ENCODE peak calls at places on chromosomes 2 and 18, in eight cellular contexts. One of them, this sample, is unnamed.

GRCh38 chr2:198162276-198162675 is 357.9 kb downstream of the PLCL1 start:
- DNase-seq in astrocyte of the spinal cord: no peak
- DNase-seq in transverse colon: no peak
- DNase-seq in activated CD8-positive, alpha-beta T cell treated with anti-CD3 and anti-CD28 coated beads for 36 hours: no peak
- DNase-seq in thoracic aorta: no peak
- DNase-seq in A549: no peak
- DNase-seq in progenitor cell of endocrine pancreas: no peak
- DNase-seq in CD8-positive, alpha-beta T cell: no peak
- DNase-seq in this sample: no peak

GRCh38 chr2:54629914-54630609 is 93.4 kb upstream of the EML6 start:
- DNase-seq in A549: peak
- DNase-seq in CD8-positive, alpha-beta T cell: no peak
- DNase-seq in progenitor cell of endocrine pancreas: no peak
- DNase-seq in astrocyte of the spinal cord: peak
- DNase-seq in thoracic aorta: no peak
- DNase-seq in transverse colon: peak
- DNase-seq in activated CD8-positive, alpha-beta T cell treated with anti-CD3 and anti-CD28 coated beads for 36 hours: peak
- DNase-seq in this sample: peak

GRCh38 chr2:105486762-105487141 is 87.9 kb upstream of the FHL2 start:
- DNase-seq in transverse colon: no peak
- DNase-seq in A549: no peak
- DNase-seq in CD8-positive, alpha-beta T cell: no peak
- DNase-seq in astrocyte of the spinal cord: no peak
- DNase-seq in progenitor cell of endocrine pancreas: no peak
- DNase-seq in activated CD8-positive, alpha-beta T cell treated with anti-CD3 and anti-CD28 coated beads for 36 hours: no peak
- DNase-seq in thoracic aorta: no peak
- DNase-seq in this sample: no peak

GRCh38 chr2:168998609-168999211 is 32.4 kb downstream of the ABCB11 start:
- DNase-seq in astrocyte of the spinal cord: no peak
- DNase-seq in thoracic aorta: no peak
- DNase-seq in CD8-positive, alpha-beta T cell: no peak
- DNase-seq in A549: no peak
- DNase-seq in progenitor cell of endocrine pancreas: no peak
- DNase-seq in transverse colon: peak
- DNase-seq in activated CD8-positive, alpha-beta T cell treated with anti-CD3 and anti-CD28 coated beads for 36 hours: no peak
- DNase-seq in this sample: no peak

GRCh38 chr18:62999392-62999791 is 284.1 kb downstream of the PHLPP1 start:
- DNase-seq in activated CD8-positive, alpha-beta T cell treated with anti-CD3 and anti-CD28 coated beads for 36 hours: no peak
- DNase-seq in A549: no peak
- DNase-seq in thoracic aorta: no peak
- DNase-seq in progenitor cell of endocrine pancreas: no peak
- DNase-seq in astrocyte of the spinal cord: peak
- DNase-seq in transverse colon: peak
- DNase-seq in CD8-positive, alpha-beta T cell: no peak
- DNase-seq in this sample: peak

GRCh38 chr2:188984680-188985079 is 10.5 kb downstream of the COL3A1 start:
- DNase-seq in astrocyte of the spinal cord: peak
- DNase-seq in activated CD8-positive, alpha-beta T cell treated with anti-CD3 and anti-CD28 coated beads for 36 hours: no peak
- DNase-seq in thoracic aorta: no peak
- DNase-seq in A549: no peak
- DNase-seq in progenitor cell of endocrine pancreas: no peak
- DNase-seq in transverse colon: no peak
- DNase-seq in CD8-positive, alpha-beta T cell: no peak
- DNase-seq in this sample: no peak

GRCh38 chr2:144254342-144255235 is 265.3 kb downstream of the ZEB2 start:
- DNase-seq in activated CD8-positive, alpha-beta T cell treated with anti-CD3 and anti-CD28 coated beads for 36 hours: no peak
- DNase-seq in CD8-positive, alpha-beta T cell: no peak
- DNase-seq in astrocyte of the spinal cord: no peak
- DNase-seq in progenitor cell of endocrine pancreas: no peak
- DNase-seq in A549: no peak
- DNase-seq in transverse colon: no peak
- DNase-seq in thoracic aorta: no peak
- DNase-seq in this sample: no peak

GRCh38 chr2:146068051-146068450 is 1548.1 kb upstream of the ZEB2 start:
- DNase-seq in A549: no peak
- DNase-seq in CD8-positive, alpha-beta T cell: no peak
- DNase-seq in transverse colon: no peak
- DNase-seq in thoracic aorta: no peak
- DNase-seq in astrocyte of the spinal cord: peak
- DNase-seq in activated CD8-positive, alpha-beta T cell treated with anti-CD3 and anti-CD28 coated beads for 36 hours: no peak
- DNase-seq in progenitor cell of endocrine pancreas: no peak
- DNase-seq in this sample: no peak

GRCh38 chr2:112814278-112814677 is 22.3 kb downstream of the IL1B start:
- DNase-seq in astrocyte of the spinal cord: peak
- DNase-seq in thoracic aorta: no peak
- DNase-seq in activated CD8-positive, alpha-beta T cell treated with anti-CD3 and anti-CD28 coated beads for 36 hours: no peak
- DNase-seq in A549: no peak
- DNase-seq in CD8-positive, alpha-beta T cell: no peak
- DNase-seq in progenitor cell of endocrine pancreas: no peak
- DNase-seq in transverse colon: no peak
- DNase-seq in this sample: no peak

GRCh38 chr18:55844373-55844772 is 256.4 kb upstream of the TCF4 start:
- DNase-seq in transverse colon: no peak
- DNase-seq in A549: no peak
- DNase-seq in activated CD8-positive, alpha-beta T cell treated with anti-CD3 and anti-CD28 coated beads for 36 hours: no peak
- DNase-seq in astrocyte of the spinal cord: no peak
- DNase-seq in CD8-positive, alpha-beta T cell: no peak
- DNase-seq in progenitor cell of endocrine pancreas: no peak
- DNase-seq in thoracic aorta: no peak
- DNase-seq in this sample: no peak

GRCh38 chr2:191209346-191209745 is 35.9 kb upstream of the MYO1B start:
- DNase-seq in activated CD8-positive, alpha-beta T cell treated with anti-CD3 and anti-CD28 coated beads for 36 hours: no peak
- DNase-seq in transverse colon: no peak
- DNase-seq in progenitor cell of endocrine pancreas: no peak
- DNase-seq in thoracic aorta: no peak
- DNase-seq in CD8-positive, alpha-beta T cell: no peak
- DNase-seq in A549: no peak
- DNase-seq in astrocyte of the spinal cord: no peak
- DNase-seq in this sample: no peak

GRCh38 chr2:166867874-166868514 is 20.3 kb upstream of the XIRP2 start:
- DNase-seq in astrocyte of the spinal cord: no peak
- DNase-seq in thoracic aorta: no peak
- DNase-seq in A549: no peak
- DNase-seq in CD8-positive, alpha-beta T cell: no peak
- DNase-seq in activated CD8-positive, alpha-beta T cell treated with anti-CD3 and anti-CD28 coated beads for 36 hours: no peak
- DNase-seq in transverse colon: no peak
- DNase-seq in progenitor cell of endocrine pancreas: no peak
- DNase-seq in this sample: no peak

GRCh38 chr2:12490641-12491040 is 226.1 kb upstream of the TRIB2 start:
- DNase-seq in astrocyte of the spinal cord: no peak
- DNase-seq in activated CD8-positive, alpha-beta T cell treated with anti-CD3 and anti-CD28 coated beads for 36 hours: no peak
- DNase-seq in A549: no peak
- DNase-seq in transverse colon: no peak
- DNase-seq in CD8-positive, alpha-beta T cell: no peak
- DNase-seq in progenitor cell of endocrine pancreas: no peak
- DNase-seq in thoracic aorta: no peak
- DNase-seq in this sample: no peak

GRCh38 chr2:42786561-42787345 is 5.6 kb downstream of the HAAO start:
- DNase-seq in activated CD8-positive, alpha-beta T cell treated with anti-CD3 and anti-CD28 coated beads for 36 hours: no peak
- DNase-seq in thoracic aorta: no peak
- DNase-seq in progenitor cell of endocrine pancreas: no peak
- DNase-seq in CD8-positive, alpha-beta T cell: no peak
- DNase-seq in transverse colon: no peak
- DNase-seq in astrocyte of the spinal cord: no peak
- DNase-seq in A549: no peak
- DNase-seq in this sample: no peak

GRCh38 chr2:32772623-32773221 is 144.9 kb downstream of the TTC27 start:
- DNase-seq in activated CD8-positive, alpha-beta T cell treated with anti-CD3 and anti-CD28 coated beads for 36 hours: no peak
- DNase-seq in transverse colon: no peak
- DNase-seq in thoracic aorta: no peak
- DNase-seq in astrocyte of the spinal cord: peak
- DNase-seq in A549: peak
- DNase-seq in progenitor cell of endocrine pancreas: peak
- DNase-seq in CD8-positive, alpha-beta T cell: no peak
- DNase-seq in this sample: peak

GRCh38 chr2:58688813-58689212 is 447.7 kb upstream of the FANCL start:
- DNase-seq in transverse colon: no peak
- DNase-seq in CD8-positive, alpha-beta T cell: no peak
- DNase-seq in astrocyte of the spinal cord: no peak
- DNase-seq in progenitor cell of endocrine pancreas: no peak
- DNase-seq in activated CD8-positive, alpha-beta T cell treated with anti-CD3 and anti-CD28 coated beads for 36 hours: no peak
- DNase-seq in thoracic aorta: no peak
- DNase-seq in A549: no peak
- DNase-seq in this sample: no peak

GRCh38 chr2:227324671-227325055 is 388 bp upstream of the MFF start:
- DNase-seq in A549: peak
- DNase-seq in progenitor cell of endocrine pancreas: no peak
- DNase-seq in astrocyte of the spinal cord: no peak
- DNase-seq in transverse colon: no peak
- DNase-seq in activated CD8-positive, alpha-beta T cell treated with anti-CD3 and anti-CD28 coated beads for 36 hours: no peak
- DNase-seq in CD8-positive, alpha-beta T cell: no peak
- DNase-seq in thoracic aorta: no peak
- DNase-seq in this sample: peak

GRCh38 chr2:100852999-100853908 is 33.3 kb downstream of the NPAS2 start:
- DNase-seq in transverse colon: no peak
- DNase-seq in progenitor cell of endocrine pancreas: no peak
- DNase-seq in astrocyte of the spinal cord: no peak
- DNase-seq in CD8-positive, alpha-beta T cell: no peak
- DNase-seq in thoracic aorta: no peak
- DNase-seq in activated CD8-positive, alpha-beta T cell treated with anti-CD3 and anti-CD28 coated beads for 36 hours: no peak
- DNase-seq in A549: no peak
- DNase-seq in this sample: no peak

GRCh38 chr2:58871469-58872142 is 630.5 kb upstream of the FANCL start:
- DNase-seq in A549: no peak
- DNase-seq in progenitor cell of endocrine pancreas: no peak
- DNase-seq in activated CD8-positive, alpha-beta T cell treated with anti-CD3 and anti-CD28 coated beads for 36 hours: no peak
- DNase-seq in transverse colon: no peak
- DNase-seq in astrocyte of the spinal cord: no peak
- DNase-seq in CD8-positive, alpha-beta T cell: no peak
- DNase-seq in thoracic aorta: no peak
- DNase-seq in this sample: no peak

GRCh38 chr2:203097735-203098134 is 83.1 kb downstream of the NBEAL1 start:
- DNase-seq in CD8-positive, alpha-beta T cell: no peak
- DNase-seq in astrocyte of the spinal cord: no peak
- DNase-seq in transverse colon: no peak
- DNase-seq in thoracic aorta: no peak
- DNase-seq in A549: no peak
- DNase-seq in progenitor cell of endocrine pancreas: no peak
- DNase-seq in activated CD8-positive, alpha-beta T cell treated with anti-CD3 and anti-CD28 coated beads for 36 hours: no peak
- DNase-seq in this sample: no peak
- TF ChIP-seq CTCF in CD8-positive, alpha-beta T cell: peak
- TF ChIP-seq CTCF in astrocyte of the spinal cord: peak
- TF ChIP-seq CTCF in transverse colon: peak
- TF ChIP-seq CTCF in thoracic aorta: peak
- TF ChIP-seq CTCF in A549: peak
- TF ChIP-seq CTCF in progenitor cell of endocrine pancreas: peak
- TF ChIP-seq CTCF in activated CD8-positive, alpha-beta T cell treated with anti-CD3 and anti-CD28 coated beads for 36 hours: peak
- TF ChIP-seq CTCF in this sample: no peak

GRCh38 chr2:223243233-223243632 is 191.2 kb downstream of the KCNE4 start:
- DNase-seq in transverse colon: no peak
- DNase-seq in CD8-positive, alpha-beta T cell: no peak
- DNase-seq in A549: no peak
- DNase-seq in progenitor cell of endocrine pancreas: no peak
- DNase-seq in thoracic aorta: no peak
- DNase-seq in astrocyte of the spinal cord: no peak
- DNase-seq in activated CD8-positive, alpha-beta T cell treated with anti-CD3 and anti-CD28 coated beads for 36 hours: no peak
- DNase-seq in this sample: no peak

GRCh38 chr2:223251656-223252229 is 199.8 kb downstream of the KCNE4 start:
- DNase-seq in CD8-positive, alpha-beta T cell: no peak
- DNase-seq in progenitor cell of endocrine pancreas: no peak
- DNase-seq in astrocyte of the spinal cord: no peak
- DNase-seq in activated CD8-positive, alpha-beta T cell treated with anti-CD3 and anti-CD28 coated beads for 36 hours: no peak
- DNase-seq in thoracic aorta: no peak
- DNase-seq in transverse colon: no peak
- DNase-seq in A549: no peak
- DNase-seq in this sample: no peak

GRCh38 chr2:223247136-223247535 is 195.1 kb downstream of the KCNE4 start:
- DNase-seq in astrocyte of the spinal cord: peak
- DNase-seq in activated CD8-positive, alpha-beta T cell treated with anti-CD3 and anti-CD28 coated beads for 36 hours: peak
- DNase-seq in A549: no peak
- DNase-seq in thoracic aorta: no peak
- DNase-seq in progenitor cell of endocrine pancreas: no peak
- DNase-seq in CD8-positive, alpha-beta T cell: no peak
- DNase-seq in transverse colon: no peak
- DNase-seq in this sample: peak
- TF ChIP-seq CTCF in astrocyte of the spinal cord: peak
- TF ChIP-seq CTCF in activated CD8-positive, alpha-beta T cell treated with anti-CD3 and anti-CD28 coated beads for 36 hours: no peak
- TF ChIP-seq CTCF in A549: peak
- TF ChIP-seq CTCF in thoracic aorta: peak
- TF ChIP-seq CTCF in progenitor cell of endocrine pancreas: peak
- TF ChIP-seq CTCF in CD8-positive, alpha-beta T cell: no peak
- TF ChIP-seq CTCF in transverse colon: no peak
- TF ChIP-seq CTCF in this sample: no peak

GRCh38 chr2:109171444-109172334 is 42.7 kb downstream of the SH3RF3 start:
- DNase-seq in CD8-positive, alpha-beta T cell: no peak
- DNase-seq in transverse colon: peak
- DNase-seq in progenitor cell of endocrine pancreas: no peak
- DNase-seq in astrocyte of the spinal cord: peak
- DNase-seq in thoracic aorta: peak
- DNase-seq in A549: no peak
- DNase-seq in activated CD8-positive, alpha-beta T cell treated with anti-CD3 and anti-CD28 coated beads for 36 hours: no peak
- DNase-seq in this sample: no peak
- TF ChIP-seq CTCF in CD8-positive, alpha-beta T cell: no peak
- TF ChIP-seq CTCF in transverse colon: peak
- TF ChIP-seq CTCF in progenitor cell of endocrine pancreas: no peak
- TF ChIP-seq CTCF in astrocyte of the spinal cord: peak
- TF ChIP-seq CTCF in thoracic aorta: peak
- TF ChIP-seq CTCF in A549: no peak
- TF ChIP-seq CTCF in activated CD8-positive, alpha-beta T cell treated with anti-CD3 and anti-CD28 coated beads for 36 hours: no peak
- TF ChIP-seq CTCF in this sample: no peak

GRCh38 chr2:186309901-186310300 is 176.2 kb upstream of the ZC3H15 start:
- DNase-seq in progenitor cell of endocrine pancreas: no peak
- DNase-seq in astrocyte of the spinal cord: peak
- DNase-seq in CD8-positive, alpha-beta T cell: no peak
- DNase-seq in A549: no peak
- DNase-seq in transverse colon: no peak
- DNase-seq in thoracic aorta: no peak
- DNase-seq in activated CD8-positive, alpha-beta T cell treated with anti-CD3 and anti-CD28 coated beads for 36 hours: no peak
- DNase-seq in this sample: no peak

GRCh38 chr2:186304064-186304463 is 182.0 kb upstream of the ZC3H15 start:
- DNase-seq in activated CD8-positive, alpha-beta T cell treated with anti-CD3 and anti-CD28 coated beads for 36 hours: no peak
- DNase-seq in progenitor cell of endocrine pancreas: no peak
- DNase-seq in astrocyte of the spinal cord: no peak
- DNase-seq in CD8-positive, alpha-beta T cell: no peak
- DNase-seq in transverse colon: no peak
- DNase-seq in thoracic aorta: no peak
- DNase-seq in A549: no peak
- DNase-seq in this sample: no peak

GRCh38 chr2:186306754-186307153 is 179.3 kb upstream of the ZC3H15 start:
- DNase-seq in astrocyte of the spinal cord: no peak
- DNase-seq in progenitor cell of endocrine pancreas: no peak
- DNase-seq in CD8-positive, alpha-beta T cell: no peak
- DNase-seq in thoracic aorta: no peak
- DNase-seq in transverse colon: no peak
- DNase-seq in activated CD8-positive, alpha-beta T cell treated with anti-CD3 and anti-CD28 coated beads for 36 hours: no peak
- DNase-seq in A549: no peak
- DNase-seq in this sample: no peak

GRCh38 chr2:186308347-186308746 is 177.7 kb upstream of the ZC3H15 start:
- DNase-seq in transverse colon: no peak
- DNase-seq in astrocyte of the spinal cord: peak
- DNase-seq in activated CD8-positive, alpha-beta T cell treated with anti-CD3 and anti-CD28 coated beads for 36 hours: no peak
- DNase-seq in progenitor cell of endocrine pancreas: no peak
- DNase-seq in thoracic aorta: no peak
- DNase-seq in A549: no peak
- DNase-seq in CD8-positive, alpha-beta T cell: no peak
- DNase-seq in this sample: peak

DNA sequence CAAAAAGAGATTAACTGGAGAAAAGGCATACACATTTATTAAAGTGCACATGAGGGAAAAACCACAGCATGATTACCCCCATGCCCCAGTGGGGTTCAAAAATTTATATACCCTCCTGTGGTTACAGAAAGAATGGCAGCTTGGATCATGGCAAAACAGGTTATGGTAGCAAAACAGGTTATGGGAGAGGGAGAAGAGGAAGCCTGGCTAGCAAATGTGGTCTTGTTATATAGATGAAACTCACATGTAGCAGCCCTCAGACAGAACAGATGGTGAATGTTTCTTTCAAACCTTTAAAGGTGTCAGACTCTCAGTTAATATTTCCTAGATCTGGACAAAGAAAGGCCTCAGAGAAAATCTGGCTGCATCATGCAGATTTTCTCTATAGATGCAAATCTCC is 178.2 kb upstream of the ZC3H15 start:
- DNase-seq in A549: no peak
- DNase-seq in thoracic aorta: no peak
- DNase-seq in CD8-positive, alpha-beta T cell: no peak
- DNase-seq in progenitor cell of endocrine pancreas: no peak
- DNase-seq in activated CD8-positive, alpha-beta T cell treated with anti-CD3 and anti-CD28 coated beads for 36 hours: no peak
- DNase-seq in transverse colon: no peak
- DNase-seq in astrocyte of the spinal cord: no peak
- DNase-seq in this sample: peak
- TF ChIP-seq CTCF in A549: no peak
- TF ChIP-seq CTCF in thoracic aorta: no peak
- TF ChIP-seq CTCF in CD8-positive, alpha-beta T cell: no peak
- TF ChIP-seq CTCF in progenitor cell of endocrine pancreas: peak
- TF ChIP-seq CTCF in activated CD8-positive, alpha-beta T cell treated with anti-CD3 and anti-CD28 coated beads for 36 hours: no peak
- TF ChIP-seq CTCF in transverse colon: no peak
- TF ChIP-seq CTCF in astrocyte of the spinal cord: no peak
- TF ChIP-seq CTCF in this sample: no peak